ENCODE peak calls at places on chromosomes 16 and 17, in five cellular contexts. R is body of pancreas, S is endodermal cell, G is hepatocyte, H is iPS DF 6.9. I is an unnamed sample. For H3K4me1, the result is how much of the 10 kb centered on the place peaks cover.

GRCh38 chr16:74862743-74863244 is 88.2 kb upstream of the FA2H start:
- DNase-seq in H (no peak), G (peak), S (no peak), R (no peak), I (peak)

GRCh38 chr17:79793924-79794304 is 3.0 kb downstream of the CBX8 start:
- DNase-seq in S (peak), R (no peak), G (peak), H (no peak), I (no peak)

GRCh38 chr17:43604549-43604948 is 57.2 kb downstream of the MEOX1 start:
- DNase-seq in R (no peak), S (no peak), H (no peak), G (no peak), I (no peak)

GRCh38 chr16:8677481-8677880 is 3.1 kb downstream of the ABAT start:
- DNase-seq in H (no peak), S (no peak), R (no peak), G (no peak), I (no peak)

GRCh38 chr17:27586203-27586701 is 44.7 kb upstream of the LGALS9 start:
- DNase-seq in R (no peak), G (peak), H (no peak), S (peak), I (peak)

GRCh38 chr16:22402191-22402590 is 27.8 kb upstream of the CDR2 start:
- DNase-seq in R (no peak), S (no peak), H (no peak), G (no peak), I (peak)

GRCh38 chr17:37231882-37232281 is 143.9 kb upstream of the C17orf78 start:
- DNase-seq in R (no peak), S (no peak), H (no peak), G (peak), I (no peak)

GRCh38 chr17:82592289-82592683 is 56.0 kb downstream of the WDR45B start:
- DNase-seq in R (no peak), G (peak), S (no peak), H (no peak), I (no peak)

GRCh38 chr17:32485261-32485955 is 1.4 kb upstream of the CDK5R1 start:
- DNase-seq in R (no peak), S (no peak), G (no peak), H (no peak), I (no peak)

GRCh38 chr17:50360716-50361115 is 12.3 kb downstream of the MRPL27 start:
- DNase-seq in S (peak), G (no peak), R (no peak), H (no peak), I (no peak)

GRCh38 chr17:796609-797008 is 14.5 kb downstream of the MRM3 start:
- DNase-seq in S (peak), R (no peak), H (no peak), G (no peak), I (no peak)

GRCh38 chr16:69564845-69565610 is 738 bp upstream of the NFAT5 start:
- DNase-seq in S (no peak), H (no peak), G (no peak), R (no peak), I (peak)

GRCh38 chr16:3144331-3144881 is 9.6 kb downstream of the ZNF213 start:
- DNase-seq in G (no peak), R (no peak), S (no peak), H (no peak), I (no peak)

GRCh38 chr17:10013360-10014112 is 108.5 kb upstream of the RCVRN start:
- DNase-seq in H (no peak), S (no peak), G (no peak), R (no peak), I (peak)

GRCh38 chr17:45732926-45733505 is 51.1 kb upstream of the CRHR1 start:
- DNase-seq in S (peak), G (no peak), R (no peak), H (no peak), I (no peak)

GRCh38 chr17:69607162-69607834 is 192.8 kb downstream of the MAP2K6 start:
- DNase-seq in H (peak), G (peak), R (peak), S (peak), I (peak)

GRCh38 chr16:2333772-2334379 is 6.7 kb downstream of the ABCA3 start:
- DNase-seq in H (no peak), S (no peak), R (no peak), G (no peak), I (no peak)

GRCh38 chr17:80071116-80071980 is 30.0 kb upstream of the GAA start:
- DNase-seq in R (peak), H (no peak), G (no peak), S (no peak), I (peak)

GRCh38 chr16:56691885-56692284 is 9.6 kb downstream of the MT1X start:
- DNase-seq in S (peak), R (peak), G (peak), H (no peak), I (no peak)

GRCh38 chr17:51951737-51952136 is 206.8 kb downstream of the CA10 start:
- DNase-seq in R (no peak), S (no peak), G (no peak), H (no peak), I (no peak)

GRCh38 chr16:46976550-46976949 is 3.1 kb upstream of the DNAJA2 start:
- DNase-seq in H (no peak), G (peak), S (no peak), R (peak), I (no peak)

GRCh38 chr17:80863626-80864025 is 128.0 kb upstream of the CHMP6 start:
- DNase-seq in R (no peak), S (no peak), H (no peak), G (no peak), I (no peak)

GRCh38 chr16:25012525-25012991 is 2.6 kb downstream of the ARHGAP17 start:
- DNase-seq in G (peak), R (no peak), H (no peak), S (no peak), I (peak)

GRCh38 chr16:4723071-4723767 is 10.9 kb downstream of the ANKS3 start:
- DNase-seq in S (no peak), G (no peak), R (no peak), H (no peak), I (no peak)

GRCh38 chr17:67477687-67478086 is 100.6 kb downstream of the PITPNC1 start:
- DNase-seq in R (no peak), G (no peak), H (no peak), S (peak), I (peak)

GRCh38 chr16:27399969-27400368 is 2.0 kb upstream of the IL21R start:
- DNase-seq in R (no peak), H (no peak), G (no peak), S (no peak), I (no peak)

GRCh38 chr16:30141750-30142149 is 18.7 kb upstream of the MAPK3 start:
- DNase-seq in H (no peak), G (no peak), R (no peak), S (no peak), I (no peak)

GRCh38 chr16:74650966-74651567 is 15.6 kb downstream of the RFWD3 start:
- DNase-seq in G (peak), R (no peak), H (no peak), S (no peak), I (no peak)

GRCh38 chr16:86965840-86966239 is 351.4 kb downstream of the C16orf95 start:
- DNase-seq in H (no peak), R (peak), S (no peak), G (no peak), I (no peak)

GRCh38 chr17:4950075-4950756 is 703 bp upstream of the ENO3 start:
- DNase-seq in S (peak), H (no peak), G (peak), R (peak), I (no peak)

GRCh38 chr17:83085103-83085502 is 5.7 kb downstream of the METRNL start:
- DNase-seq in S (no peak), H (no peak), G (no peak), R (no peak), I (no peak)

GRCh38 chr16:440627-441026 is 15.2 kb downstream of the RAB11FIP3 start:
- DNase-seq in H (no peak), S (no peak), R (no peak), G (no peak), I (no peak)

GRCh38 chr16:22397931-22398330 is 23.5 kb upstream of the CDR2 start:
- DNase-seq in G (no peak), H (no peak), R (no peak), S (no peak), I (no peak)

GRCh38 chr17:40327735-40328385 is 18.9 kb downstream of the RARA start:
- DNase-seq in G (no peak), H (no peak), R (no peak), S (no peak), I (no peak)

GRCh38 chr17:40326832-40327199 is 17.8 kb downstream of the RARA start:
- DNase-seq in S (no peak), R (no peak), G (no peak), H (no peak), I (no peak)

GRCh38 chr17:40327244-40327666 is 18.3 kb downstream of the RARA start:
- DNase-seq in S (no peak), G (no peak), H (no peak), R (no peak), I (no peak)

GRCh38 chr17:40329981-40330794 is 21.2 kb downstream of the RARA start:
- DNase-seq in H (no peak), S (no peak), R (peak), G (no peak), I (no peak)

DNA sequence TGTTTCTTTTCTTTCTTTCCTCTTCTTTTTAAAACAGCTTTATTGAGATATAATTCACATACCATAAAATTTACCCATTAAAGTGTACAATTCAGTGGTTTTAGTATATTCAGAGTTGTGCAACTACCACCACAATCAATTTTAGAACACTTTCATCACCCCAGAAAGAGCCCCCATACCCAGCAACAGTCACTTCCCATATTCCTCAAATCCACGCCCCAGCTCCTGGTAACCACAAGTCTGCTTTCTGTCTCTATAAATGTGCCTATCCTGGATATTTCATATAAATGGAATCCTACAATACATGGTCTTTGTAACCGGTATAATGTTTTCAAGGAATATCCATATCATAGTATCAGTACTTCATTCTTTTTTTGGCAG is 19.4 kb downstream of the RARA start:
- DNase-seq in G (no peak), S (no peak), R (no peak), H (no peak), I (no peak)
- H3K4me1 ChIP-seq in G (half or more), S (under half), R (half or more), H (under half), I (half or more)

GRCh38 chr17:12667299-12667958 is 1.7 kb downstream of the MYOCD start:
- DNase-seq in H (no peak), G (peak), R (no peak), S (peak), I (peak)

GRCh38 chr17:12665263-12666210 is at the start of gene MYOCD:
- DNase-seq in H (peak), G (peak), R (peak), S (peak), I (peak)

GRCh38 chr17:12664894-12665262 is 812 bp upstream of the MYOCD start:
- DNase-seq in R (no peak), S (peak), G (no peak), H (no peak), I (no peak)

GRCh38 chr17:12666718-12667117 is 1.0 kb downstream of the MYOCD start:
- DNase-seq in H (no peak), G (no peak), S (no peak), R (no peak), I (no peak)

DNA sequence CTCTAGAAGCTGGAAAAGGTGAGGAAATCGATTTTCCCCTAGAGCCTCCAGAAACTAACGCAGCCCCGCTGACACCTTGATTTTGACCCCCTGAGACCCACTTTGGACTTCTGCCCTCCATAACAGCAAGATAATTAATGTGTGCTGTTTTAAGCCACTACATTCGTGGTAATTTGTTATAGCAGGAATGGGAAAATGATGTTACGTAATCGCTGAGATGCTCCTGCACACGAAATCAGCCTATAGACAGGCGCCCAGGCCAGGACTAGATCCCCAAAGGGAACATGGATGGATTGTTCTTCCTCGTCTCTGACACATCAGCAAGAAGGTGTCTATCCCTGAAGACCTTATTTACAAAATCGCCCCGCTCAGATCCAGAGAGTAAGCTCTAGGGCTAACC is 1.4 kb upstream of the MYOCD start:
- DNase-seq in G (no peak), H (no peak), S (no peak), R (no peak), I (no peak)
- H3K4me3 ChIP-seq in G (no peak), H (no peak), S (no peak), R (no peak), I (no peak)

GRCh38 chr16:58031016-58031800 is 5.7 kb downstream of the MMP15 start:
- DNase-seq in R (no peak), H (no peak), S (no peak), G (no peak), I (no peak)
- H3K4me1 ChIP-seq in R (half or more), H (under half), S (under half), G (under half), I (under half)

DNA sequence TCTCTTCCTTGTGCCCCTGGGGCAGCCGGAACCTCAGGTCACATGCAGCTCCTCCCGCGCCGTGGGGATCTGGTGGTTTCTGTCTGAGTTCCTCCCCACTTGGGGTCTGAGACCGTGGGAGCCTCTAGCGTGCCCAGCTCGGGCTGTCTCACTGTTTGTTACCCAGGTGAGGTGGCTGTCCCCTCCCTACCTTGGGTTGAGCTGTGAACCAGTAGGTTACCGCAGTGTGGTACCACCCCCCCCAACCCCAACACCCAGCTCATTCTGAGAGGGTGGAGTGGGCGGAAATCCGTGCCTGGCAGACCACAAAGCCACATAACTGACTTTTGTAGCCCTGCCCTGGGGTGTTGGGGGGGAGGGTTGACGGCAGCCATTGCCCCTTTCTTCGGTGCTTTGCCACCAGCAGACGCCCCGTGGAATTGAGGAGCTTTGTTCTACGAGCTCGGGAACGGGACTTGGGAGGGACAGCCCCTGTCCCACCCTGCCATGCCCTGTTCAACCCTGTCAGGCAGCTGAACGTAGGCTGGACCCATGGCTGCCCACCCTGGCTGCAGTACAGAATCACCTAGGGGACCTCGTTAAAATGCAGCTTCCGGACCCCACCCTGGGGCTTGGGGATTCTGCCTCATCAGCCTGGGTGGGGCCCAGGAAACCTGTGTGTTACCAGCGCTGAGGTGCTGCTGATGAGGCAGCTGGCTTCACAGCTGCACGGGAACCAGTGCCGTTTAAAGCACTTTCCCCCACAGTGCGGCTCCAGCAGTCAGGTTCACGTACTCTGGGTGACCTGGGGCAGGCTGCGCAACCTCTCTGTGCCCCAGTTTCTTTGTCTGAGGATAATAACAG is 18.5 kb downstream of the RAP1GAP2 start:
- DNase-seq in S (peak), G (no peak), R (no peak), H (no peak), I (peak)
- H3K4me3 ChIP-seq in S (no peak), G (no peak), R (no peak), H (no peak), I (no peak)